ENCODE peak calls at places on chromosomes 3 and 15, in seven cellular contexts. B, Z, P, F, Y, N and U are unnamed samples.
A peak's percentile ranks its signal among the peaks of the same experiment; 100 is the strongest.

GRCh38 chr3:16990163-16990562 is 105.4 kb downstream of the PLCL2 start:
- DNase-seq in Z (no peak), Y (no peak), N (no peak), P (no peak), F (no peak), B (no peak), U (no peak)

GRCh38 chr15:44527241-44527640 is 9.7 kb upstream of the EIF3J start:
- DNase-seq in N (no peak), Y (no peak), P (no peak), B (no peak), F (no peak), Z (no peak), U (no peak)

GRCh38 chr15:48647963-48648362 is 2.5 kb upstream of the FBN1 start:
- DNase-seq in Y (no peak), F (no peak), N (no peak), P (no peak), B (no peak), Z (no peak), U (no peak)

GRCh38 chr3:197000211-197000610 is 29.4 kb downstream of the MELTF start:
- DNase-seq in F (no peak), B (no peak), Y (no peak), N (no peak), P (no peak), Z (peak; percentile 4), U (peak; percentile 7)

GRCh38 chr15:90099868-90100854 is 2.1 kb downstream of the IDH2 start:
- DNase-seq in P (peak; percentile 54), Z (peak; percentile 88), B (no peak), F (peak; percentile 64), Y (no peak), N (peak; percentile 62), U (no peak)

GRCh38 chr15:55434989-55435825 is 26.9 kb downstream of the PIERCE2 start:
- DNase-seq in P (no peak), Y (no peak), B (no peak), N (peak; percentile 26), Z (no peak), F (no peak), U (no peak)

GRCh38 chr3:134486577-134487041 is 752 bp downstream of the CEP63 start:
- DNase-seq in Z (no peak), B (no peak), N (no peak), Y (no peak), F (no peak), P (no peak), U (no peak)

GRCh38 chr15:38050988-38051387 is 116.5 kb downstream of the TMCO5A start:
- DNase-seq in P (no peak), F (no peak), Z (no peak), B (no peak), N (no peak), Y (no peak), U (no peak)

GRCh38 chr15:60006203-60006782 is 2.2 kb downstream of the FOXB1 start:
- DNase-seq in N (peak; percentile 36), Y (no peak), P (no peak), Z (peak; percentile 17), F (peak; percentile 35), B (no peak), U (peak; percentile 60)

GRCh38 chr15:47933865-47934264 is 186.9 kb upstream of the SLC24A5 start:
- DNase-seq in Y (no peak), N (no peak), F (no peak), B (no peak), P (no peak), Z (no peak), U (no peak)

GRCh38 chr15:34241376-34242350 is 16.8 kb downstream of the EMC4 start:
- DNase-seq in Z (peak; percentile 33), B (no peak), N (peak; percentile 26), P (no peak), Y (no peak), F (peak; percentile 18), U (peak; percentile 62)

GRCh38 chr3:12730511-12731234 is 28.4 kb downstream of the TMEM40 start:
- DNase-seq in P (no peak), B (no peak), Y (no peak), F (no peak), N (no peak), Z (no peak), U (no peak)

GRCh38 chr3:59818033-59818936 is 768.5 kb upstream of the CFAP20DC start:
- DNase-seq in Z (peak; percentile 65), F (peak; percentile 76), B (no peak), Y (no peak), P (peak; percentile 83), N (peak; percentile 78), U (peak; percentile 77)

GRCh38 chr3:192892981-192893827 is 24.5 kb downstream of the MB21D2 start:
- DNase-seq in P (peak; percentile 37), Y (no peak), F (peak; percentile 39), N (peak; percentile 27), B (no peak), Z (peak; percentile 49), U (no peak)

GRCh38 chr3:53146319-53146868 is 14.6 kb upstream of the PRKCD start:
- DNase-seq in B (no peak), N (no peak), P (peak; percentile 5), F (no peak), Z (no peak), Y (no peak), U (peak; percentile 42)

GRCh38 chr3:78569820-78570219 is 1198.0 kb downstream of the ROBO1 start:
- DNase-seq in B (no peak), F (no peak), P (no peak), Y (no peak), N (no peak), Z (no peak), U (no peak)

GRCh38 chr15:52112203-52112750 is 298 bp downstream of the BCL2L10 start:
- DNase-seq in Z (peak; percentile 42), B (peak; percentile 43), Y (no peak), P (peak; percentile 23), N (peak; percentile 50), F (peak; percentile 37), U (peak; percentile 62)

GRCh38 chr3:55597638-55598037 is 110.5 kb upstream of the WNT5A start:
- DNase-seq in P (no peak), N (no peak), B (no peak), Y (no peak), Z (no peak), F (no peak), U (no peak)

GRCh38 chr3:128619146-128619890 is 31.3 kb downstream of the RPN1 start:
- DNase-seq in N (no peak), F (no peak), Y (no peak), B (no peak), P (no peak), Z (no peak), U (no peak)

GRCh38 chr3:133742351-133743091 is 3.7 kb upstream of the TF start:
- DNase-seq in Z (peak; percentile 18), Y (no peak), F (no peak), B (peak; percentile 46), P (no peak), N (no peak), U (no peak)

GRCh38 chr15:97479957-97480356 is 480.5 kb upstream of the ARRDC4 start:
- DNase-seq in Z (no peak), P (no peak), B (no peak), N (no peak), Y (no peak), F (no peak), U (no peak)

GRCh38 chr15:97483232-97483631 is 477.3 kb upstream of the ARRDC4 start:
- DNase-seq in N (no peak), B (no peak), Y (no peak), Z (no peak), F (no peak), P (no peak), U (no peak)

GRCh38 chr15:97482521-97482920 is 478.0 kb upstream of the ARRDC4 start:
- DNase-seq in P (no peak), B (no peak), Y (no peak), Z (no peak), N (no peak), F (no peak), U (no peak)
- TF ChIP-seq CTCF in P (no peak), B (peak; percentile 15), Y (no peak), Z (no peak), N (no peak), F (no peak), U (no peak)

GRCh38 chr3:45088543-45088942 is 57.6 kb downstream of the CDCP1 start:
- DNase-seq in Y (no peak), F (peak; percentile 57), N (no peak), P (no peak), B (no peak), Z (peak; percentile 91), U (peak; percentile 70)
- H3K4me3 ChIP-seq in Y (no peak overlapping the region), F (no peak overlapping the region), N (no peak overlapping the region), P (no peak overlapping the region), B (no peak overlapping the region), Z (no peak overlapping the region), U (no peak overlapping the region)

GRCh38 chr3:65398953-65399352 is 639.8 kb downstream of the MAGI1 start:
- DNase-seq in N (no peak), Y (no peak), P (no peak), B (no peak), F (no peak), Z (no peak), U (no peak)

GRCh38 chr3:65406470-65406869 is 632.2 kb downstream of the MAGI1 start:
- DNase-seq in F (no peak), P (no peak), Y (no peak), N (no peak), B (no peak), Z (no peak), U (no peak)

GRCh38 chr3:65400893-65401292 is 637.8 kb downstream of the MAGI1 start:
- DNase-seq in Y (no peak), P (no peak), F (no peak), B (no peak), N (no peak), Z (no peak), U (no peak)

GRCh38 chr3:65401359-65401810 is 637.3 kb downstream of the MAGI1 start:
- DNase-seq in Y (no peak), B (no peak), N (no peak), F (no peak), P (no peak), Z (no peak), U (no peak)

GRCh38 chr3:65402597-65402996 is 636.1 kb downstream of the MAGI1 start:
- DNase-seq in P (peak; percentile 61), B (no peak), F (peak; percentile 30), Y (no peak), N (no peak), Z (peak; percentile 15), U (no peak)
- TF ChIP-seq CTCF in P (no peak), B (no peak), F (no peak), Y (no peak), N (no peak), Z (no peak), U (no peak)

DNA sequence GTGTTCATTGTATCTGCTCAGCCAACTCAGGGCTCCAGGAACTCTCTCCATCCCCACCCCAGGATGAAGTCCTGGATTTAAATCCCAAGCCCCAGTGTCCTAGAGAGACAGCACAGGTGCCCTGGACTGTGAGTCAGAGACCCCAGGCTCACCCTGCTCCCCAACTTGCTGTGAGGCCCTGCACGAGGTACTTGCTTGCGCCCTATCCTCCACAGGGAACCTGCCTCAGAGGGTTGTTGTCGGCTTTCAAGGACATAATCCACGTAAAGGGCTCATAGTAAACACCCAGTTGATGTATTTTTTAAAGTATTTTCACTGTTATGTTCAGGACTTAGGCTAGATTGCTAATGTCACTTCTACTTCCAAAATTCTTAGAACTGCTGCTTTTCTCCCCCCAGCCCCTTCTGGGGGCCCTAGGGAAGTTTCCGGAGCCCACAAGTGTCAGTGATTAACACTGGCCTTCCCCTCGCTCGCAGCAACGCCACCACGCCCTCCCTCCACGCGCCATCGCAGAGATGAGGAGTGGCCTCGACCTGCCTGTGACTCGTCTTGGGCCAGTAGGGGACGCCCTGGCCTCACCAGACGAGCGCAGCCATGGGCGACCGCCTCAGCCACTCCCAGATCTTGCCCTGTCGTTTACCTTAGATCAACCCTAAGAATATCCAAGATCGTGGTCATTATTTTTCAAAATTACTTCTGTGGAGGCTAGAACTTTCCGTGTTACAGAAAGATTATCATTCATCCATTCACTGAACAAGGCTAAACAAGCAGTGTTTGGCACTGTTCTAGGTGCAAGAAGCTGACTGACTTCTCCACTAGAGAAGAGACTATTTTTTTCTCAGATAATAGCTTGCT is 6.0 kb upstream of the SRP14 start:
- DNase-seq in Y (peak; percentile 51), F (peak; percentile 94), B (peak; percentile 83), Z (peak; percentile 91), N (peak; percentile 94), P (peak; percentile 88), U (peak; percentile 95)
- H3K4me3 ChIP-seq in Y (peak overlapping the region; percentile 44), F (no peak overlapping the region), B (peak overlapping the region; percentile 19), Z (no peak overlapping the region), N (no peak overlapping the region), P (peak overlapping the region; percentile 29), U (no peak overlapping the region)